ENCODE peak calls at places on chromosomes 12 and 14, in nine cellular contexts. P is spleen; Z is IMR-90; M is endothelial cell of umbilical vein; S is PC-9; H is pancreas; N is CD8-positive, alpha-beta T cell; R is keratinocyte; I is heart left ventricle. C is an unnamed sample.
A peak's percentile ranks its signal among the peaks of the same experiment; 100 is the strongest.

GRCh38 chr14:102248121-102248520 is 56.8 kb downstream of the MOK start:
- DNase-seq in I (no peak), S (peak; percentile 56), N (no peak), P (no peak), Z (peak; percentile 20), M (no peak), R (no peak), H (no peak), C (no peak)

GRCh38 chr12:105409881-105410471 is 79.5 kb downstream of the C12orf75 start:
- DNase-seq in R (no peak), S (no peak), Z (no peak), I (peak; percentile 67), H (no peak), P (no peak), M (peak; percentile 96), N (peak; percentile 53), C (no peak)

GRCh38 chr14:70332015-70332414 is 27.5 kb downstream of the COX16 start:
- DNase-seq in R (no peak), H (no peak), N (no peak), M (no peak), S (no peak), P (no peak), Z (no peak), I (no peak), C (no peak)

GRCh38 chr12:55400229-55400628 is at the start of gene OR6C65:
- DNase-seq in M (no peak), I (no peak), P (no peak), N (no peak), H (no peak), R (no peak), S (no peak), Z (no peak), C (no peak)

GRCh38 chr14:63777024-63777423 is 49.2 kb upstream of the SGPP1 start:
- DNase-seq in R (no peak), Z (peak; percentile 69), N (no peak), P (no peak), S (peak; percentile 78), M (peak; percentile 66), I (no peak), H (no peak), C (no peak)

GRCh38 chr12:53560386-53560785 is 53.1 kb upstream of the NPFF start:
- DNase-seq in S (no peak), H (no peak), R (no peak), I (no peak), P (no peak), Z (peak; percentile 66), M (peak; percentile 84), N (no peak), C (no peak)

GRCh38 chr12:4997939-4998338 is 45.7 kb upstream of the KCNA5 start:
- DNase-seq in M (peak; percentile 17), S (no peak), N (no peak), H (no peak), Z (peak; percentile 83), I (no peak), P (no peak), R (peak; percentile 44), C (peak; percentile 85)

GRCh38 chr14:90383731-90384542 is 12.9 kb upstream of the CALM1 start:
- DNase-seq in P (peak; percentile 90), S (no peak), R (no peak), M (peak; percentile 72), H (peak; percentile 80), I (peak; percentile 59), Z (peak; percentile 46), N (peak; percentile 84), C (peak; percentile 85)

GRCh38 chr14:92323031-92323915 is at the start of gene SLC24A4:
- DNase-seq in N (no peak), R (no peak), Z (no peak), H (peak; percentile 59), P (peak; percentile 74), M (no peak), S (no peak), I (no peak), C (no peak)

GRCh38 chr14:68965261-68965761 is 13.8 kb downstream of the ACTN1 start:
- DNase-seq in Z (no peak), R (no peak), M (no peak), I (no peak), S (peak; percentile 50), N (no peak), P (peak; percentile 41), H (no peak), C (peak; percentile 54)
- H3K4me1 ChIP-seq in Z (peaks cover 80% of the 10 kb centered on the region), R (peaks cover 96% of the 10 kb centered on the region), M (peaks cover 59% of the 10 kb centered on the region), I (peaks cover 62% of the 10 kb centered on the region), S (peaks cover 43% of the 10 kb centered on the region), N (peaks cover 99% of the 10 kb centered on the region), P (peaks cover 97% of the 10 kb centered on the region), H (peaks cover 12% of the 10 kb centered on the region), C (peaks cover 11% of the 10 kb centered on the region)

GRCh38 chr12:47946413-47947107 is 16.8 kb upstream of the TMEM106C start:
- DNase-seq in N (no peak), I (no peak), M (no peak), Z (peak; percentile 41), P (no peak), H (no peak), S (peak; percentile 48), R (no peak), C (no peak)

GRCh38 chr12:47944685-47945340 is 18.6 kb upstream of the TMEM106C start:
- DNase-seq in Z (no peak), P (no peak), I (no peak), S (peak; percentile 43), R (no peak), N (no peak), M (no peak), H (no peak), C (no peak)

GRCh38 chr12:47945341-47945728 is 18.1 kb upstream of the TMEM106C start:
- DNase-seq in I (no peak), Z (no peak), H (no peak), S (no peak), P (no peak), N (no peak), M (no peak), R (no peak), C (no peak)

GRCh38 chr12:47949441-47950341 is 13.7 kb upstream of the TMEM106C start:
- DNase-seq in M (peak; percentile 66), P (peak; percentile 88), N (no peak), I (peak; percentile 68), H (peak; percentile 89), R (peak; percentile 86), Z (peak; percentile 72), S (peak; percentile 66), C (peak; percentile 86)

DNA sequence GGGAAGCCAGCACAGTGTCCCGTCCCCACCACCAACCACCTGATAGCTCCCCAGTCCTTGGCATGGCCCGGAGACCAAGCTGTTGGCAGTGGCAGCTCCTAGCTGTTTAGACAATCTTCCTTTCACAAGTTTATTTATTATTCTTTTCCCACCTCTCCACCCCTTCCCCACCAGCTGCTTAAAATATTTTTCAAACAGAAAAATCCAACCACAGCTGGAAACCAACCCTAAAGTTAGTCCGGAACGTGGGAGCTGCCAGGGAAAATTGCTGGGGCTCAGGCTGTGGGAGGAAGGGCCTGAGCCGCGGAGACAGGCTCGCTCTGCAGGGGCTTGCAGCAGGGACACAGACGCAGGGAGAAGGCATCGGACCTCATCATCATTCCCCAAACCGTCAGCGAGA is 16.1 kb upstream of the TMEM106C start:
- DNase-seq in P (no peak), H (no peak), M (no peak), S (no peak), R (no peak), Z (no peak), N (no peak), I (no peak), C (no peak)
- H3K4me1 ChIP-seq in P (peaks cover 39% of the 10 kb centered on the region), H (no peaks in the 10 kb centered on the region), M (no peaks in the 10 kb centered on the region), S (peaks cover 43% of the 10 kb centered on the region), R (peaks cover 71% of the 10 kb centered on the region), Z (peaks cover 12% of the 10 kb centered on the region), N (no peaks in the 10 kb centered on the region), I (no peaks in the 10 kb centered on the region), C (no peaks in the 10 kb centered on the region)

GRCh38 chr12:89373772-89374572 is 21.7 kb upstream of the DUSP6 start:
- DNase-seq in I (peak; percentile 48), R (no peak), P (no peak), N (no peak), M (peak; percentile 90), S (peak; percentile 32), H (no peak), Z (peak; percentile 90), C (no peak)
- H3K4me1 ChIP-seq in I (peaks cover 22% of the 10 kb centered on the region), R (peaks cover 72% of the 10 kb centered on the region), P (peaks cover 21% of the 10 kb centered on the region), N (peaks cover 3% of the 10 kb centered on the region), M (peaks cover 78% of the 10 kb centered on the region), S (peaks cover 25% of the 10 kb centered on the region), H (no peaks in the 10 kb centered on the region), Z (peaks cover 20% of the 10 kb centered on the region), C (peaks cover 6% of the 10 kb centered on the region)

GRCh38 chr12:65905941-65906471 is 81.7 kb downstream of the HMGA2 start:
- DNase-seq in S (no peak), P (no peak), H (no peak), Z (no peak), M (no peak), R (no peak), N (no peak), I (no peak), C (no peak)

GRCh38 chr12:65900912-65901672 is 76.8 kb downstream of the HMGA2 start:
- DNase-seq in H (no peak), Z (no peak), M (no peak), N (no peak), P (no peak), I (no peak), R (no peak), S (no peak), C (no peak)

GRCh38 chr12:65903680-65904403 is 79.6 kb downstream of the HMGA2 start:
- DNase-seq in Z (no peak), P (no peak), N (no peak), M (no peak), H (no peak), S (no peak), I (no peak), R (no peak), C (no peak)

GRCh38 chr12:65899289-65899688 is 75.0 kb downstream of the HMGA2 start:
- DNase-seq in P (no peak), M (no peak), S (no peak), N (no peak), I (no peak), H (no peak), Z (no peak), R (no peak), C (no peak)

DNA sequence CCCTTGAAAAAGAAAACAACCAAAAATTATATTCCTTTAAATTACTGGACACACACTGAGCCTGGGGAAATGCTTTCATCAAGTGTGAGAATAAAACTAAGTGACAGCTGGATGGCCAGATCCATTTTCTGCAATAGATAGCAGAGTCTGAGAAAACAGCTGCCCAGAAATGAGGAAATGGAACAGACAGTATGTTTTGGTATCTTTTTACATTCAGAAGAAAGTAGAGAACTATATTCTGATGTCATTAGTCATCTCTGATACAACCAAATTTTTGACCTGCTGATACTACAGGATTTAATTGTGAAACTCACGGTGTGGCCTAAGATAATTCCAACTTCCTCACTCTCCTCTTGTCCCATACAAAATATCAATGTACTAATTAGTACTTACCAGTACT is 78.2 kb downstream of the HMGA2 start:
- DNase-seq in S (no peak), H (no peak), Z (peak; percentile 77), R (no peak), N (no peak), I (no peak), M (no peak), P (no peak), C (no peak)
- H3K4me1 ChIP-seq in S (peaks cover 12% of the 10 kb centered on the region), H (no peaks in the 10 kb centered on the region), Z (peaks cover 9% of the 10 kb centered on the region), R (peaks cover 16% of the 10 kb centered on the region), N (no peaks in the 10 kb centered on the region), I (no peaks in the 10 kb centered on the region), M (peaks cover 6% of the 10 kb centered on the region), P (no peaks in the 10 kb centered on the region), C (no peaks in the 10 kb centered on the region)